ENCODE peak calls at places on chromosomes 12 and 14, in four cellular contexts. E, C, M and X are unnamed samples.

GRCh38 chr14:102229071-102229738 is 75.8 kb downstream of the MOK start:
- DNase-seq in E (no peak), C (no peak), M (no peak), X (no peak)

GRCh38 chr14:73833530-73834257 is 17.9 kb upstream of the PTGR2 start:
- DNase-seq in C (peak), E (no peak), M (no peak), X (no peak)

GRCh38 chr14:61479746-61480502 is 158.5 kb downstream of the PRKCH start:
- DNase-seq in E (no peak), C (no peak), M (no peak), X (no peak)

GRCh38 chr12:70849265-70849960 is 71.1 kb downstream of the PTPRR start:
- DNase-seq in M (no peak), C (no peak), E (no peak), X (no peak)

GRCh38 chr14:101823081-101823480 is 61.6 kb downstream of the PPP2R5C start:
- DNase-seq in C (no peak), M (no peak), E (no peak), X (no peak)

GRCh38 chr12:45946435-45946834 is 43.9 kb downstream of the SCAF11 start:
- DNase-seq in C (no peak), E (no peak), M (no peak), X (no peak)

GRCh38 chr14:29216774-29217232 is 450.2 kb downstream of the FOXG1 start:
- DNase-seq in E (no peak), C (no peak), M (no peak), X (no peak)

GRCh38 chr12:104890463-104891096 is 67.5 kb downstream of the SLC41A2 start:
- DNase-seq in C (no peak), M (no peak), E (peak), X (no peak)

GRCh38 chr14:51304428-51304827 is 64.4 kb downstream of the TMX1 start:
- DNase-seq in E (no peak), M (no peak), C (no peak), X (no peak)

GRCh38 chr12:27237790-27238771 is 6.0 kb upstream of the STK38L start:
- DNase-seq in E (no peak), C (no peak), M (no peak), X (no peak)

GRCh38 chr12:113103756-113104450 is 31.7 kb downstream of the RASAL1 start:
- DNase-seq in E (peak), C (no peak), M (no peak), X (no peak)

GRCh38 chr12:1117371-1117770 is 126.3 kb downstream of the ERC1 start:
- DNase-seq in E (no peak), C (no peak), M (no peak), X (no peak)

GRCh38 chr12:48972213-48973021 is 882 bp upstream of the WNT10B start:
- DNase-seq in C (no peak), M (no peak), E (peak), X (no peak)

GRCh38 chr14:73755434-73756014 is 41.3 kb upstream of the PNMA1 start:
- DNase-seq in E (no peak), C (no peak), M (no peak), X (no peak)

GRCh38 chr12:113246478-113247122 is 25.3 kb downstream of the TPCN1 start:
- DNase-seq in M (no peak), C (no peak), E (no peak), X (no peak)

GRCh38 chr14:103694572-103695026 is 20.7 kb downstream of the XRCC3 start:
- DNase-seq in E (no peak), M (no peak), C (no peak), X (no peak)

GRCh38 chr12:122946690-122947271 is 19.5 kb downstream of the ABCB9 start:
- DNase-seq in M (peak), E (peak), C (no peak), X (peak)

GRCh38 chr12:75007133-75007532 is 202.5 kb downstream of the KCNC2 start:
- DNase-seq in E (no peak), C (no peak), M (no peak), X (no peak)

GRCh38 chr12:16020034-16020433 is 108.9 kb downstream of the DERA start:
- DNase-seq in M (no peak), C (no peak), E (no peak), X (no peak)

GRCh38 chr12:132788375-132789098 is 26.9 kb upstream of the ANKLE2 start:
- DNase-seq in E (no peak), C (no peak), M (no peak), X (no peak)

GRCh38 chr14:59161571-59162175 is 26.8 kb upstream of the DAAM1 start:
- DNase-seq in C (peak), M (peak), E (peak), X (no peak)

GRCh38 chr14:97253756-97254155 is 456.6 kb downstream of the VRK1 start:
- DNase-seq in E (no peak), C (no peak), M (no peak), X (no peak)

GRCh38 chr14:54493293-54493692 is 4.5 kb upstream of the GMFB start:
- DNase-seq in M (no peak), E (no peak), C (no peak), X (no peak)

GRCh38 chr12:111687255-111687654 is 1.4 kb downstream of the ACAD10 start:
- DNase-seq in M (no peak), C (no peak), E (peak), X (no peak)

GRCh38 chr12:31813305-31813704 is 84.5 kb upstream of the AMN1 start:
- DNase-seq in M (no peak), C (no peak), E (no peak), X (no peak)

GRCh38 chr14:56044196-56044595 is 74.0 kb upstream of the PELI2 start:
- DNase-seq in E (no peak), C (no peak), M (no peak), X (no peak)

GRCh38 chr14:103716091-103716801 is 636 bp downstream of the ZFYVE21 start:
- DNase-seq in E (peak), C (no peak), M (no peak), X (peak)

GRCh38 chr12:124412646-124413015 is 117.7 kb downstream of the RFLNA start:
- DNase-seq in C (no peak), E (no peak), M (no peak), X (no peak)

GRCh38 chr12:106079148-106079738 is 59.5 kb downstream of the NUAK1 start:
- DNase-seq in E (no peak), C (no peak), M (no peak), X (no peak)

GRCh38 chr12:106080786-106081185 is 58.0 kb downstream of the NUAK1 start:
- DNase-seq in M (no peak), E (no peak), C (no peak), X (no peak)

GRCh38 chr12:106078358-106079025 is 60.3 kb downstream of the NUAK1 start:
- DNase-seq in C (no peak), E (no peak), M (no peak), X (no peak)

GRCh38 chr12:106081606-106082005 is 57.1 kb downstream of the NUAK1 start:
- DNase-seq in E (no peak), M (no peak), C (no peak), X (no peak)

DNA sequence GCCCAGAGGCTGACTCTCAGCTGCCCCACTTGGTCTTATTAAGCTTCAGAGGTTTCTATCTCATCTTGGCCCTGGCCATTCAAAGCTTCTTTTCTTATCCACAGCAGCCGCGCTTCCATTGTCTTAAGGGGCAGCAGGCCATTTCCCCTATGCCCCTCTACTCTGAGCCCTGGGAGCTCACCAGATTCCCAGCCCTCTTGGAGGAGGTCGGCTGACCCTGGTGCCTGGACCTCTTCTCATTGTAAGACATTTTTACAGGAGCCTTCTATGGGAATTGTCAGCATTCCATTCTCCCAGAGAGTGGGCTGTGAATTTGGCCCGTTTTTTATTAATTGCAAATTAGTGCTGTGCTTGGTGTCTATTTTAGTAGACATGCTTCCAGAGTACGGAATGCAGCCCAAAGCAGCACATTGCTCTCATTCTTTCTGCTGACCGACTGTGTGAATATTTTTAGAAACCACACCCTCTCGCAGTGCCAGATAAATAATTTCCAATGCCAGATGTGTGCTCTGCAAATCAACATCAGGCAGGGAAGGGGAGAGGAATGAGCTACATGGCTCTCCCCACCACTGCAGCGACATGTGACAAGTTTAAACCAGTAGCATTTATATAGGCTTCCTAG is 58.5 kb downstream of the NUAK1 start:
- DNase-seq in E (no peak), M (peak), C (peak), X (no peak)
- TF ChIP-seq CTCF in E (no peak), M (no peak), C (no peak), X (no peak)

GRCh38 chr12:12608557-12608957 is 3.1 kb upstream of the CREBL2 start:
- DNase-seq in M (no peak), E (peak), C (no peak), X (no peak)
- TF ChIP-seq CTCF in M (no peak), E (peak), C (no peak), X (no peak)

GRCh38 chr12:25959069-25959961 is 833 bp downstream of the RASSF8 start:
- DNase-seq in E (no peak), M (peak), C (peak), X (peak)
- TF ChIP-seq CTCF in E (no peak), M (peak), C (no peak), X (no peak)

GRCh38 chr14:52598568-52598967 is 45.9 kb downstream of the GPR137C start:
- DNase-seq in E (no peak), M (no peak), C (no peak), X (no peak)
- TF ChIP-seq CTCF in E (no peak), M (no peak), C (no peak), X (no peak)

DNA sequence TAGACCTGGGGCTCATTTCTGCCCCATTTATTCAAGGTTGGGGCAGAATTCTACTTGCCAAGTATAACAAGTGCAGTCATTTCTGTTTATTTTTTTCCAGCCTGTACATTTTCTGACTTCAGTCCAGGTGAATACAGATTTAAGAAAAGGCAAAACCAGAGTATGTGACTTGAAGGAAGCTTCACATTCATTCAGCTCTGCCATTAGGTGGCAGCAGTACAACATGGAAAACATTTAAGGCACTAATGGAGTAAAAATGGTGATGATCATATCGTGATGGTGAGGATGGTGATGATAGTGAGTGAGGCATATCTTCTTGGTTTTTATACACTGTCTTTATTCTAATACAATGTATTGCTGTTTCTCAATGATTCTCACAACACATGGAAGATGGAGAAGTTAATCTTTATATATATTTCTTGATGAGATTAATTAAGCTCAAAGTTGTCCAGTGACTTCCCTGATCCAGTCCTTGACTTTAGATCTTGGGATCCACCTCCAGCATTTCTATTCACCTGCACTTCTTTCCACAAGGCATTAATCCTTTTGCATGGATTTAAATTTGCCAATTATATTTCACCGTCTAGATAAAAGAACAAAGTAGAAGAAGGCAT is 176.7 kb upstream of the SEL1L start:
- DNase-seq in M (no peak), C (peak), E (no peak), X (no peak)
- TF ChIP-seq CTCF in M (peak), C (peak), E (peak), X (peak)

GRCh38 chr12:121230538-121230907 is 20.6 kb downstream of the P2RX4 start:
- DNase-seq in C (no peak), E (no peak), M (no peak), X (no peak)
- TF ChIP-seq CTCF in C (peak), E (no peak), M (no peak), X (no peak)

GRCh38 chr12:116916714-116917114 is 6.0 kb downstream of the FBXW8 start:
- DNase-seq in M (no peak), C (no peak), E (peak), X (no peak)
- TF ChIP-seq CTCF in M (no peak), C (no peak), E (no peak), X (no peak)

GRCh38 chr12:121296618-121297476 is at the start of gene CAMKK2:
- DNase-seq in E (peak), M (peak), C (peak), X (peak)
- TF ChIP-seq CTCF in E (peak), M (peak), C (no peak), X (no peak)

DNA sequence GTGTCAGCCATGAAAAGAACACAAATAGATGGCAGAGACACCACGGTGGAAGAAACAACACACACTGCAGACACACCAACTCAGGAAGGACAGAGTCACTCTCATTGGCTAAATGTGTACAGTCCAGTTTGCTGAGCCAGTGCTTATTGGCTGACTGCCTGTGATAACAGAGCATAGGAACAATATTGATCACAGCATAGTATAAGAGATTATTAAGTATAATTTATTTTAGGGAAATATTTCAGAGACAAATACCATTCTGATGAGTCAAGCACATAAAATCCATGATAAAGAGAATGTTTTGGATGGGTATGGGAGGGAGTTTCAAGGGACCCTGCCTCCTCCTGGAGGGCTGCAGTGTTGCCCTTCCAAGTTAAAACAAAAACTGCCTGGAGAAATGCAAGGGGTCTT is 50.9 kb downstream of the BTG1 start:
- DNase-seq in M (no peak), E (no peak), C (no peak), X (no peak)
- TF ChIP-seq CTCF in M (peak), E (no peak), C (no peak), X (no peak)

DNA sequence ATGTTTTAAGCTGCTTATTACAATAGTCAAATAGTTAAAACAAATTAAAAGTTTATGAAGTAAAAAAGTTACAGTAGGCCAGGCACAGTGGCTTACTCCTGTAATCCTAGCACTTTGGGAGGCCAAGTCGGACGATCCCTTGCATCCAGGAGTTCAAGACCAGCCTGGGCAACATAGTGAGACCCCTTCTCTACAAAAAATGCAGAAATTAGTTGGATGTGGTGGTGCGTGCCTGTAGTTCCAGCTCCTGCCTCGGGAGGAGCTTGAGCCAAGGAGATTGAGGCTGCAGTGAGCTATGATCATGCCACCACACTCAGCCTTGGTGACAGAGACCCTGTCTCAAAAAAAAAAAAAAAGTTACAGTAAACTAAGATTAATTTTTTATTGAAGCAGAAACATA is 142.6 kb downstream of the MIPOL1 start:
- DNase-seq in M (no peak), E (no peak), C (no peak), X (no peak)
- TF ChIP-seq CTCF in M (no peak), E (no peak), C (no peak), X (no peak)